ENCODE peak calls at places on chromosomes 13 and 19, in ten cellular contexts. O, Q, Y, P, X, K, S, B, C and H are unnamed samples.
A peak's percentile ranks its signal among the peaks of the same experiment; 100 is the strongest.

GRCh38 chr13:96527497-96527896 is 437.6 kb downstream of the HS6ST3 start:
- DNase-seq in S (no peak), X (no peak), Y (no peak), K (no peak), O (no peak), Q (no peak), B (no peak), C (no peak), P (no peak), H (no peak)

GRCh38 chr19:11225172-11225571 is 14.2 kb upstream of the ANGPTL8 start:
- DNase-seq in S (no peak), C (no peak), X (no peak), Y (no peak), O (peak; percentile 52), Q (no peak), P (no peak), B (no peak), K (no peak), H (no peak)

GRCh38 chr19:1262687-1263123 is 6.4 kb upstream of the CIRBP start:
- DNase-seq in Y (peak; percentile 25), K (no peak), O (no peak), P (no peak), S (no peak), Q (no peak), C (no peak), B (no peak), X (no peak), H (peak; percentile 46)

GRCh38 chr13:114143806-114144605 is 11.6 kb upstream of the RASA3 start:
- DNase-seq in S (no peak), K (no peak), B (peak; percentile 59), Y (peak; percentile 43), P (no peak), Q (peak; percentile 67), O (no peak), X (no peak), C (peak; percentile 81), H (no peak)

GRCh38 chr19:8451885-8452284 is 7.1 kb downstream of the HNRNPM start:
- DNase-seq in Q (no peak), C (no peak), P (no peak), O (no peak), X (no peak), Y (no peak), S (no peak), K (peak; percentile 79), B (no peak), H (no peak)

GRCh38 chr19:6714749-6715555 is 5.5 kb downstream of the C3 start:
- DNase-seq in O (no peak), Y (no peak), P (no peak), X (no peak), S (no peak), Q (no peak), K (no peak), C (no peak), B (no peak), H (no peak)

GRCh38 chr13:41505209-41505835 is 48.0 kb downstream of the RGCC start:
- DNase-seq in O (no peak), S (no peak), P (no peak), X (no peak), Q (no peak), K (peak; percentile 96), Y (no peak), C (no peak), B (no peak), H (no peak)

GRCh38 chr19:6234527-6234926 is 45.2 kb downstream of the MLLT1 start:
- DNase-seq in X (no peak), C (no peak), O (no peak), Q (no peak), B (no peak), K (peak; percentile 15), S (no peak), Y (no peak), P (no peak), H (no peak)

DNA sequence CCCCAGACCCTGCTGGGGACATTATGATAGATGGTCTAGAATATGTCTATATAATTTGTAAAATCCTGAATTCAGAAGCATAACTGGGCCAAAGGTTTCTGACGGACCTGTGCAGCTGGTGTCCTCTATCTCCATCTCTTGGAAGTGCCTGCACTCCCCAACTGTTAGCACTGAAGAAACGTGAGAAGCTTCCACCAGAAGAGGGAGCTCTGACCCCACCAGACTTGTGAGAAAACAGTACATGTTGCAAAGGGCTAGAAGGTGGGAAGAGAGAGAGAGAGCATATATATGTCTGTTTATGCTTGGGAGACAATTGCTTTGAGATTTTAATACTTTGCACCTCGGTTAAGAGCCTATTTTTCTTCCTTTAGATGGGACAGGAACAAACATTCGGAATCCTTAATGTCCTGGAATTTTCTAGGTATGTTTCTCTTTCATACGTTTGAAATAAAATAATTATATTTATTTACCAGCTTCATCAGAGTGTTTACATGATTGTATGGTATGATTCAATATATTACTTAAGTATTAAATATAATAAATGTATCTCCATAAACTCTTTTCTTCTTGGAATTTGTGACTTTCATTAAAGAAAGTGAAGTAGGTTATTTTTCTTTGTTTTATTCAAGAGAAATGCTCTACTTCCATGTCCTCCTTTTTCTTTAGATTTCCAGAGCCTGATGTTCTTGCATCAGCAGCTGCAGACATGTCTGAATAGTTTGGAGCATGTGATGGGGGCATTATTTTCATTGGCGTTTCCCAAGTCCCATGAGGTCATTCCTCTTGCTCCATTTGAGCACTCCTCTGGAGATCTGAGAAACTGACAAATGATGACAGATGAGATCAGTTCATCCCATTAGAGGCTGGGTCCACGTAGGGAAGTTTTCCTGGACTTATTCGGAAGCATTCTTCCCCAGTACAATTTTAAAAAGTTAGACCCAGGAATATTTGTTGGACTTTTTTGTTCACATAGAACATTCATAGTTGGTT is 203.0 kb downstream of the ATP8A2 start:
- DNase-seq in C (peak; percentile 78), X (peak; percentile 68), B (peak; percentile 89), O (peak; percentile 80), Q (peak; percentile 82), P (peak; percentile 30), Y (peak; percentile 79), K (peak; percentile 78), S (peak; percentile 88), H (peak; percentile 22)
- TF ChIP-seq POLR2A in C (no peak), X (no peak), B (no peak), O (no peak), Q (no peak), P (no peak), Y (no peak), K (no peak), S (no peak), H (no peak)

GRCh38 chr19:35433448-35433847 is 14.6 kb upstream of the FFAR2 start:
- DNase-seq in X (no peak), Y (no peak), Q (no peak), S (no peak), P (no peak), K (no peak), B (no peak), C (peak; percentile 13), O (no peak), H (no peak)

GRCh38 chr19:35429698-35430097 is 18.4 kb upstream of the FFAR2 start:
- DNase-seq in C (no peak), Q (peak; percentile 74), O (no peak), S (no peak), B (no peak), X (no peak), K (no peak), Y (peak; percentile 72), P (no peak), H (no peak)

GRCh38 chr19:35427187-35427586 is 20.9 kb upstream of the FFAR2 start:
- DNase-seq in C (no peak), Q (no peak), B (no peak), Y (no peak), S (no peak), O (no peak), P (no peak), K (no peak), X (no peak), H (no peak)

GRCh38 chr19:35430382-35431146 is 17.5 kb upstream of the FFAR2 start:
- DNase-seq in Q (no peak), O (no peak), K (no peak), C (no peak), S (peak; percentile 45), X (no peak), P (no peak), Y (no peak), B (no peak), H (no peak)

GRCh38 chr19:35431147-35431807 is 16.8 kb upstream of the FFAR2 start:
- DNase-seq in S (no peak), C (no peak), K (no peak), Q (no peak), O (no peak), Y (no peak), X (no peak), P (no peak), B (no peak), H (no peak)
- H3K27ac ChIP-seq in S (peak overlapping the region; percentile 0), C (no peak overlapping the region), K (no peak overlapping the region), Q (peak overlapping the region; percentile 79), O (no peak overlapping the region), Y (peak overlapping the region; percentile 48), X (no peak overlapping the region), P (no peak overlapping the region), B (no peak overlapping the region), H (no peak overlapping the region)

DNA sequence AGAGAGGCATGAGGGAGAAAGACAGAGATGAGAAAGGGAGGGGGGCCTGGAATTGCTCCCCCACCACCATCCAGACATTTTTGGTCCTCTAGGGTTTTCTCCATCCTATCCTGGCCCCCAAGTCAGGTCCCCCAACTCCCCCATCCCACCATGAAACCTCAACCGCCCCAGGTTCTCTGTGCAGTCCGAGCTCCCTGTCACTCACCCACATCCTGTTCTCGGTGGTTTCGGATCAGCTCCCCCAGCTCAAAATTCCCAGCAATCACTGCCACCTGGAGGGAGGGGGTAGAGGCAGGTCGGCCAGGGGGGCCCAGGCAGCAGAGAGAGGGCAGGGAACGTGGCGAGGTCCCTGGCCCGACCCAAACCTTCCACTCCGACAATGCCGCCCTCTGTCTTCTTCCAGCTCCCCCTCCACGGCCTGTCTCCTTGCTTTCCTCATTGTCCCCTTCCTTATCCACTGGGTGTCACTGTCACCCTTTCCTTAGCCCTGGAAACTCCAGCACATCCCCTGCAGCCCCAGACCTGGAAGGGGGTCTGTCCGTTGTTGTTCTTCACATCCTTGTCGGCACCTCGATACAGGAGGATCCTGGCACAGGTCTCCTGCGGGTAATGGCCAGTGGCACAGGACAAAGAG is 15.6 kb downstream of the SHANK1 start:
- DNase-seq in Q (no peak), B (no peak), K (no peak), X (no peak), Y (no peak), C (no peak), P (no peak), S (no peak), O (no peak), H (no peak)
- TF ChIP-seq POLR2A in Q (no peak), B (no peak), K (no peak), X (no peak), Y (no peak), C (no peak), P (no peak), S (no peak), O (no peak), H (no peak)

DNA sequence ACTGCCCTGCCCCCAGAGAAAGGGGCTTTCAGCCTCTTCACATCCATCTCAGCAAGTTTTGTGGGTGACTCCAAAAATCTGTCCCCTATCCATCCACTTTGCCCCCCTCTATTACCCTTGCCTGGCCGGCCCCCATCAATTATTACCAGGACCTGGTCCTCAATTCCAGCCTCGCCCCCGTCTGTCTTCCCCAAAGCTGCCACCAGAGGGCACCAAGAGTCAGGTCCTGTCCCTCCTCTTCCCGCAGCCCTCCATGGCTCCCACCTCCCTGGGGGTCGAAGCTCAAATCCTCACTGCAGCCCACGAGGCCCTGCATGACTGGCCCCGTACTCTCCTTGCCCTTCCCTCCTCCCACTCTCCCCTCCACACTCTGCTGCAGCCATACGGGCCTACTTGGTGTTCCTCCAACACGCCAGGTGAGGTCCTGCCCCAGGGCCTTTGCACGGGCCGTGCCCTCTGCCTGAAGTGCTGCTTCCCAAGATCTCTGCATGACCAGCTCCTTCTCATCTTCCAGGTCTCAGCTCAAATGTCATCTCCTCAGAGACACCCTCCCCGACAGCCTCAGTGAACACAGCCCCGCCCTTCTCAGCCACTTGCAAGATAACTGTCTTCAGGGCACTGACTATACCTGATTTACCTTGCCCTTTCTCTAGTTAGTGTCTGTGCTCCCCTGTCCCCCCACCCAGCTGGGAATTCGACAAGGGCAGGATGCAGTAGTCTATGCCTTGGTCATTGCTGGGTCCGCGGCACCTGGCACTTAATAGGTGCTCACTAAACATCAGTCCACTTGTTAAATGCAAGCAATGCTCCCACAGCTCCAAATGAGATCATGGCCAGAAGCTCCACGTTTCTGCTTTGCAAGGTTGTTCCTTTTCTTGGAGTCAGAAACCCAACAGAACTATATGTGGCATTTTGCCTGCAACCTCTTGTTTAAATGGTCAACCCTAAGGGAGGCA is 16.8 kb upstream of the SEMA6B start:
- DNase-seq in Y (peak; percentile 68), O (peak; percentile 73), Q (peak; percentile 83), P (no peak), X (peak; percentile 56), C (peak; percentile 63), S (peak; percentile 34), B (peak; percentile 96), K (peak; percentile 27), H (peak; percentile 54)
- H3K27ac ChIP-seq in Y (peak overlapping the region; percentile 26), O (no peak overlapping the region), Q (peak overlapping the region; percentile 50), P (no peak overlapping the region), X (no peak overlapping the region), C (no peak overlapping the region), S (no peak overlapping the region), B (peak overlapping the region; percentile 63), K (no peak overlapping the region), H (peak overlapping the region; percentile 61)